ENCODE peak calls at places on chromosomes 2 and 18, in nine cellular contexts. R is WTC11; V is stimulated activated CD4-positive, alpha-beta T cell treated with anti-CD3 and anti-CD28 coated beads, Interleukin-1b, Interleukin-23, amount 100 ng/mL, for 24 hours; D is prostate gland; F is neural crest cell; S is stimulated activated CD8-positive, alpha-beta memory T cell treated with anti-CD3 and anti-CD28 coated beads, Interleukin-4, amount 100 ng/mL, for 24 hours; C is activated CD4-positive, alpha-beta memory T cell treated with anti-CD3 and anti-CD28 coated beads for 36 hours; I is NCI-H2029 treated with DMSO at 0.1 percent for 48 hours; G is NCI-H2081. Y is an unnamed sample.

GRCh38 chr18:38307919-38308318 is 742.3 kb upstream of the CELF4 start:
- DNase-seq in R (no peak), V (no peak), D (no peak), F (no peak), S (no peak), C (no peak), I (no peak), G (no peak), Y (no peak)

GRCh38 chr2:101831351-101831865 is 133.9 kb downstream of the MAP4K4 start:
- DNase-seq in R (peak; percentile 79), V (peak; percentile 39), D (peak; percentile 54), F (peak; percentile 60), S (peak; percentile 35), C (peak; percentile 76), I (peak; percentile 4), G (peak; percentile 53), Y (peak; percentile 55)

GRCh38 chr2:176085120-176085788 is 1.5 kb upstream of the EVX2 start:
- DNase-seq in R (peak; percentile 57), V (no peak), D (no peak), F (no peak), S (no peak), C (no peak), I (no peak), G (no peak), Y (no peak)

GRCh38 chr2:193409951-193410350 is 1215.2 kb upstream of the TMEFF2 start:
- DNase-seq in R (no peak), V (no peak), D (no peak), F (no peak), S (no peak), C (no peak), I (no peak), G (no peak), Y (no peak)

GRCh38 chr2:113225505-113226259 is 51.9 kb downstream of the PSD4 start:
- DNase-seq in R (peak; percentile 45), V (no peak), D (no peak), F (no peak), S (no peak), C (no peak), I (peak; percentile 7), G (peak; percentile 90), Y (no peak)

GRCh38 chr2:98903767-98904485 is 32.1 kb downstream of the CRACDL start:
- DNase-seq in R (no peak), V (no peak), D (no peak), F (no peak), S (no peak), C (no peak), I (peak; percentile 51), G (peak; percentile 46), Y (no peak)

GRCh38 chr18:13437034-13437433 is 218.5 kb downstream of the LDLRAD4 start:
- DNase-seq in R (no peak), V (no peak), D (no peak), F (no peak), S (no peak), C (peak; percentile 51), I (no peak), G (no peak), Y (no peak)

GRCh38 chr2:164871404-164871803 is 29.8 kb upstream of the COBLL1 start:
- DNase-seq in R (no peak), V (no peak), D (no peak), F (no peak), S (no peak), C (no peak), I (no peak), G (no peak), Y (no peak)

GRCh38 chr2:42568431-42569115 is at the start of gene MTA3:
- DNase-seq in R (peak; percentile 81), V (peak; percentile 49), D (peak; percentile 49), F (peak; percentile 61), S (peak; percentile 38), C (peak; percentile 73), I (no peak), G (peak; percentile 48), Y (peak; percentile 54)

GRCh38 chr2:192957425-192957824 is 762.7 kb upstream of the TMEFF2 start:
- DNase-seq in R (no peak), V (no peak), D (no peak), F (no peak), S (no peak), C (no peak), I (no peak), G (no peak), Y (no peak)

GRCh38 chr2:96887419-96888081 is 17.7 kb upstream of the SEMA4C start:
- DNase-seq in R (no peak), V (no peak), D (peak; percentile 23), F (no peak), S (no peak), C (no peak), I (no peak), G (no peak), Y (no peak)

GRCh38 chr18:58541137-58541788 is 87.6 kb downstream of the ALPK2 start:
- DNase-seq in R (peak; percentile 65), V (no peak), D (no peak), F (no peak), S (no peak), C (peak; percentile 65), I (no peak), G (no peak), Y (no peak)

GRCh38 chr2:169015943-169016342 is 15.2 kb downstream of the ABCB11 start:
- DNase-seq in R (no peak), V (no peak), D (no peak), F (no peak), S (no peak), C (no peak), I (no peak), G (no peak), Y (no peak)

GRCh38 chr2:25383806-25384205 is 42.1 kb upstream of the DNMT3A start:
- DNase-seq in R (no peak), V (no peak), D (no peak), F (no peak), S (no peak), C (no peak), I (no peak), G (no peak), Y (no peak)

GRCh38 chr18:48788378-48788777 is 162.4 kb downstream of the SMAD7 start:
- DNase-seq in R (peak; percentile 5), V (no peak), D (no peak), F (no peak), S (no peak), C (no peak), I (no peak), G (no peak), Y (no peak)

GRCh38 chr2:200810252-200810650 is 1.5 kb upstream of the BZW1 start:
- DNase-seq in R (no peak), V (no peak), D (peak; percentile 38), F (no peak), S (no peak), C (no peak), I (no peak), G (no peak), Y (no peak)

GRCh38 chr2:69770193-69770702 is 28.3 kb downstream of the ANXA4 start:
- DNase-seq in R (no peak), V (no peak), D (peak; percentile 37), F (no peak), S (no peak), C (peak; percentile 42), I (no peak), G (no peak), Y (no peak)

GRCh38 chr2:85758361-85759256 is 4.8 kb downstream of the ATOH8 start:
- DNase-seq in R (no peak), V (no peak), D (no peak), F (no peak), S (no peak), C (no peak), I (no peak), G (peak; percentile 47), Y (no peak)

GRCh38 chr18:50429207-50429948 is 54.5 kb downstream of the SKA1 start:
- DNase-seq in R (no peak), V (no peak), D (peak; percentile 13), F (no peak), S (no peak), C (no peak), I (no peak), G (peak; percentile 13), Y (no peak)

GRCh38 chr2:219912530-219912929 is 285.1 kb downstream of the SLC4A3 start:
- DNase-seq in R (no peak), V (no peak), D (no peak), F (no peak), S (no peak), C (no peak), I (no peak), G (no peak), Y (no peak)

GRCh38 chr2:235043762-235044500 is 92.1 kb downstream of the SH3BP4 start:
- DNase-seq in R (no peak), V (no peak), D (no peak), F (no peak), S (no peak), C (no peak), I (no peak), G (no peak), Y (no peak)

GRCh38 chr2:241546771-241547498 is 11.6 kb upstream of the BOK start:
- DNase-seq in R (no peak), V (no peak), D (no peak), F (no peak), S (no peak), C (no peak), I (no peak), G (no peak), Y (no peak)

GRCh38 chr18:56831988-56832387 is 180.8 kb downstream of the WDR7 start:
- DNase-seq in R (peak; percentile 28), V (no peak), D (no peak), F (no peak), S (no peak), C (no peak), I (no peak), G (no peak), Y (no peak)

GRCh38 chr2:25806941-25807340 is 71.3 kb downstream of the ASXL2 start:
- DNase-seq in R (no peak), V (no peak), D (no peak), F (no peak), S (no peak), C (no peak), I (no peak), G (no peak), Y (no peak)

GRCh38 chr2:62536873-62537547 is 31.0 kb upstream of the TMEM17 start:
- DNase-seq in R (no peak), V (no peak), D (peak; percentile 12), F (no peak), S (no peak), C (no peak), I (no peak), G (no peak), Y (no peak)

GRCh38 chr2:190804182-190804795 is 76.3 kb upstream of the GLS start:
- DNase-seq in R (no peak), V (no peak), D (no peak), F (no peak), S (no peak), C (no peak), I (no peak), G (no peak), Y (no peak)

GRCh38 chr2:144512421-144513272 is 7.3 kb downstream of the ZEB2 start:
- DNase-seq in R (no peak), V (no peak), D (no peak), F (no peak), S (no peak), C (no peak), I (no peak), G (no peak), Y (no peak)

GRCh38 chr18:58043452-58044369 is at the start of gene NEDD4L:
- DNase-seq in R (peak; percentile 83), V (peak; percentile 51), D (peak; percentile 89), F (peak; percentile 72), S (peak; percentile 73), C (peak; percentile 89), I (peak; percentile 37), G (peak; percentile 75), Y (peak; percentile 77)

GRCh38 chr18:3424280-3424890 is 25.6 kb upstream of the TGIF1 start:
- DNase-seq in R (no peak), V (no peak), D (no peak), F (no peak), S (no peak), C (no peak), I (no peak), G (no peak), Y (no peak)

GRCh38 chr18:40159141-40160017 is 1795.7 kb upstream of the PIK3C3 start:
- DNase-seq in R (no peak), V (no peak), D (no peak), F (no peak), S (no peak), C (no peak), I (peak; percentile 93), G (peak; percentile 95), Y (no peak)

GRCh38 chr2:124530203-124530602 is 505.1 kb downstream of the CNTNAP5 start:
- DNase-seq in R (no peak), V (no peak), D (no peak), F (no peak), S (no peak), C (no peak), I (no peak), G (no peak), Y (no peak)